ENCODE peak calls at places on chromosomes 7 and 10, in seven cellular contexts. I, G, T, F, D, X and M are unnamed samples.

GRCh38 chr10:79018591-79019011 is 50.2 kb upstream of the ZMIZ1 start:
- DNase-seq in I (peak), G (peak), T (no peak), F (no peak), D (peak), X (no peak), M (peak)

GRCh38 chr7:106346167-106346677 is 61.4 kb upstream of the NAMPT start:
- DNase-seq in I (no peak), G (peak), T (no peak), F (peak), D (no peak), X (no peak), M (no peak)

GRCh38 chr7:154794147-154794780 is 208.7 kb downstream of the PAXIP1 start:
- DNase-seq in I (peak), G (no peak), T (no peak), F (peak), D (no peak), X (no peak), M (no peak)

GRCh38 chr7:158933468-158934139 is 77.2 kb downstream of the DYNC2I1 start:
- DNase-seq in I (no peak), G (no peak), T (no peak), F (peak), D (no peak), X (no peak), M (no peak)

GRCh38 chr10:47044741-47045140 is 133.5 kb downstream of the PTPN20 start:
- DNase-seq in I (peak), G (no peak), T (no peak), F (no peak), D (no peak), X (no peak), M (no peak)

GRCh38 chr7:96670338-96671289 is 39.0 kb downstream of the SEM1 start:
- DNase-seq in I (no peak), G (no peak), T (no peak), F (no peak), D (no peak), X (no peak), M (no peak)

GRCh38 chr7:148670807-148671206 is 27.9 kb upstream of the CUL1 start:
- DNase-seq in I (no peak), G (no peak), T (no peak), F (no peak), D (no peak), X (no peak), M (no peak)

GRCh38 chr10:4034907-4035581 is 250.0 kb upstream of the KLF6 start:
- DNase-seq in I (no peak), G (peak), T (no peak), F (no peak), D (no peak), X (peak), M (no peak)

GRCh38 chr10:23344251-23344841 is at the start of gene C10orf67:
- DNase-seq in I (peak), G (peak), T (peak), F (peak), D (peak), X (peak), M (no peak)

GRCh38 chr7:86958380-86958779 is 101.1 kb downstream of the ELAPOR2 start:
- DNase-seq in I (no peak), G (no peak), T (no peak), F (peak), D (no peak), X (no peak), M (no peak)

GRCh38 chr7:25025218-25025671 is 45.3 kb upstream of the OSBPL3 start:
- DNase-seq in I (no peak), G (peak), T (no peak), F (peak), D (no peak), X (no peak), M (no peak)

GRCh38 chr10:102869290-102870198 is at the start of gene AS3MT:
- DNase-seq in I (peak), G (no peak), T (no peak), F (peak), D (no peak), X (no peak), M (no peak)

GRCh38 chr7:82036146-82036886 is 266.5 kb upstream of the HGF start:
- DNase-seq in I (no peak), G (peak), T (no peak), F (peak), D (no peak), X (no peak), M (no peak)

GRCh38 chr10:12675171-12675570 is 325.8 kb downstream of the CAMK1D start:
- DNase-seq in I (no peak), G (no peak), T (no peak), F (no peak), D (no peak), X (no peak), M (no peak)

GRCh38 chr7:64555046-64555445 is 7.8 kb downstream of the ZNF680 start:
- DNase-seq in I (no peak), G (no peak), T (no peak), F (no peak), D (no peak), X (no peak), M (no peak)

GRCh38 chr7:12028508-12028907 is 182.6 kb upstream of the TMEM106B start:
- DNase-seq in I (no peak), G (no peak), T (no peak), F (no peak), D (no peak), X (no peak), M (no peak)

GRCh38 chr7:26553128-26553527 is 261.5 kb downstream of the SNX10 start:
- DNase-seq in I (no peak), G (no peak), T (no peak), F (peak), D (no peak), X (no peak), M (no peak)

GRCh38 chr10:93995598-93996271 is 2.0 kb downstream of the PLCE1 start:
- DNase-seq in I (no peak), G (no peak), T (no peak), F (peak), D (no peak), X (no peak), M (no peak)

GRCh38 chr10:101649530-101650085 is 45.4 kb downstream of the FBXW4 start:
- DNase-seq in I (no peak), G (no peak), T (no peak), F (no peak), D (no peak), X (no peak), M (no peak)

GRCh38 chr7:74417419-74417971 is 36.2 kb upstream of the GTF2IRD1 start:
- DNase-seq in I (peak), G (peak), T (peak), F (peak), D (peak), X (peak), M (no peak)

GRCh38 chr7:17915796-17916195 is 24.5 kb downstream of the SNX13 start:
- DNase-seq in I (no peak), G (no peak), T (no peak), F (no peak), D (no peak), X (no peak), M (no peak)

GRCh38 chr10:124864421-124865193 is 63.0 kb downstream of the ABRAXAS2 start:
- DNase-seq in I (peak), G (no peak), T (no peak), F (peak), D (no peak), X (peak), M (no peak)

GRCh38 chr7:67690700-67691099 is 694.1 kb downstream of the TYW1 start:
- DNase-seq in I (no peak), G (no peak), T (no peak), F (no peak), D (no peak), X (no peak), M (no peak)

GRCh38 chr7:85041599-85042216 is 145.1 kb downstream of the SEMA3D start:
- DNase-seq in I (peak), G (peak), T (no peak), F (peak), D (peak), X (peak), M (no peak)

GRCh38 chr10:83957168-83957750 is 182.1 kb upstream of the GHITM start:
- DNase-seq in I (no peak), G (no peak), T (no peak), F (no peak), D (no peak), X (no peak), M (no peak)

GRCh38 chr7:105691692-105692564 is 110.6 kb upstream of the EFCAB10 start:
- DNase-seq in I (peak), G (peak), T (peak), F (peak), D (peak), X (peak), M (no peak)

GRCh38 chr7:115217373-115217772 is 295.5 kb downstream of the MDFIC start:
- DNase-seq in I (no peak), G (peak), T (no peak), F (peak), D (no peak), X (no peak), M (no peak)

GRCh38 chr10:85618841-85619240 is 747.8 kb downstream of the GRID1 start:
- DNase-seq in I (no peak), G (no peak), T (no peak), F (no peak), D (no peak), X (no peak), M (no peak)
- H3K27ac ChIP-seq in I (no peak), G (no peak), T (no peak), F (no peak), D (no peak), X (no peak), M (no peak)

GRCh38 chr10:117550599-117551321 is 8.2 kb downstream of the EMX2 start:
- DNase-seq in I (no peak), G (no peak), T (no peak), F (no peak), D (no peak), X (no peak), M (no peak)

GRCh38 chr10:117552759-117553158 is 10.2 kb downstream of the EMX2 start:
- DNase-seq in I (no peak), G (no peak), T (no peak), F (no peak), D (no peak), X (no peak), M (no peak)

GRCh38 chr10:117551322-117552155 is 9.0 kb downstream of the EMX2 start:
- DNase-seq in I (no peak), G (no peak), T (no peak), F (no peak), D (no peak), X (no peak), M (no peak)

GRCh38 chr10:117553171-117553814 is 10.7 kb downstream of the EMX2 start:
- DNase-seq in I (no peak), G (no peak), T (no peak), F (no peak), D (no peak), X (no peak), M (no peak)

DNA sequence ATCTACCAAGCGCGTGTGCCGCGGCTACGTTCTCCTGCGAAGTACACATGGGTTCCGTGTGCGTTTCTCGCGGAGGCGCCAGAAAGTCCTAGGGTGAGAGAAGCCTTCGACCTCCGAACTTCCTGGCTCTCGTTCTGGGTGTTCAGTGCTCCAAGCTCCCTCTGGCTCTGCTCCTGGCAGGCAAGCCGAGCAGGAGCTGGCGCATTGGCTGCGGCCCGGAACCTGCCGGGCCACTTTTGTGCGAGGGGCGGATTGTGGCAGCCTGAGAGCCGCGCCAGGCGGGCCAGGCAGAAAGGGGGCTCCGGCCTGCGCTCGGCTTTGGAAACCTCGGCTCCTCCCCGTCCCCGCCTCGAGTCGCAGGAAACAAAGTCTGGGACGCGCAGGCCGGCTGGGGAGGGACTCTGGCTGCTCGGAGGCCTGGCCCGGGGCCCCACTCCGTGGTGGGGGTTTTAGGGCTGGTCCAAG is 9.6 kb downstream of the EMX2 start:
- DNase-seq in I (no peak), G (no peak), T (no peak), F (peak), D (no peak), X (no peak), M (no peak)
- H3K4me3 ChIP-seq in I (no peak), G (no peak), T (no peak), F (no peak), D (peak), X (no peak), M (no peak)

GRCh38 chr7:44128721-44129582 is 5.6 kb upstream of the POLD2 start:
- DNase-seq in I (no peak), G (no peak), T (no peak), F (no peak), D (no peak), X (no peak), M (no peak)

GRCh38 chr7:44133295-44133694 is 7.8 kb downstream of the MYL7 start:
- DNase-seq in I (no peak), G (no peak), T (no peak), F (no peak), D (no peak), X (no peak), M (no peak)

GRCh38 chr7:44132039-44132438 is 8.7 kb upstream of the POLD2 start:
- DNase-seq in I (no peak), G (no peak), T (no peak), F (no peak), D (no peak), X (no peak), M (no peak)

GRCh38 chr7:44134943-44135628 is 6.0 kb downstream of the MYL7 start:
- DNase-seq in I (no peak), G (no peak), T (no peak), F (no peak), D (no peak), X (no peak), M (no peak)

DNA sequence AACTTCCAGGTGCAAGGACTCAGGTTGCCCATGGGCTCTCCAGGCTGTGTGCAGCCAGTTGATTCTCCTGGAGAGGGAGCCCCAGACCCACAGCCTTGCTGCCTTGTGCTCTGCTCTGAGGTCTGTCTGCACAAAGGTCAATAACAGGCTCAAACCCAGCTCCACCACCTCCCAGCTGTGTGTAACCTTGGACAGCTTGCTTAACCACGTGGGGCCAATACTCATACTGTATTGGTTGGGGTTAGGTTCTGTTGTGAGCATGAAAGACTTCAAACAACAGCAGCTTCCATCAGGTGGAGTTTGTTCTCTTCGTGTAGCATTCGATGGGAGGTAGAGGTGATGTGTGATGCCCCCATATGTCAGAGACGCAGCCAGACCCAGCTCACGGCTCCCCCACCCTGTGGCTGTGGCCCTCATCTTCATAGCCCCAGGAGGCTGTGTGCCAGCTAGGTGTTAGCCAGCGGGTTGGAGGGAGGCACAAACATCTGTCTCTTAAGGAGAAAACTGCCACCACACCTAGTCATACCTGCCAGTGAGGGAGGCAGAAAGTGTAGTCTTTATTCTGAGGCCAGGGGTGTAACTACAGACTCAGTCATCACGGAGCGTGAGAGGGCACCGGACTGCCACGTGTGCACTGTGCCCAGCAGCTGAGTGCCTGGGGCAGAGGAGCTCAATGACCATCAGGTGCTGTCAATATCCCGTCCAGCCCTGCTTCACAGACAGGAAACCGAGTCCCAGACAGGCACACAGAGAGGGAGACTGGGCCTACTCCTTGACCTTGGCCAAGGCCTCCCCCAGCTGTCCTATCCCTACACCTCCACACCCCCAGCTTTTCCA is 8.0 kb upstream of the POLD2 start:
- DNase-seq in I (no peak), G (peak), T (no peak), F (peak), D (no peak), X (no peak), M (no peak)
- TF ChIP-seq CTCF in I (no peak), G (peak), T (no peak), F (peak), D (no peak), X (no peak), M (no peak)

GRCh38 chr10:73232887-73233286 is 14.2 kb downstream of the DNAJC9 start:
- DNase-seq in I (no peak), G (no peak), T (no peak), F (peak), D (no peak), X (no peak), M (no peak)

GRCh38 chr10:73229567-73229966 is 17.5 kb downstream of the DNAJC9 start:
- DNase-seq in I (no peak), G (no peak), T (no peak), F (no peak), D (no peak), X (no peak), M (no peak)

GRCh38 chr10:73238990-73239566 is 8.0 kb downstream of the DNAJC9 start:
- DNase-seq in I (no peak), G (no peak), T (no peak), F (no peak), D (no peak), X (no peak), M (no peak)

GRCh38 chr10:73234695-73235094 is 12.4 kb downstream of the DNAJC9 start:
- DNase-seq in I (no peak), G (no peak), T (no peak), F (no peak), D (no peak), X (no peak), M (no peak)

DNA sequence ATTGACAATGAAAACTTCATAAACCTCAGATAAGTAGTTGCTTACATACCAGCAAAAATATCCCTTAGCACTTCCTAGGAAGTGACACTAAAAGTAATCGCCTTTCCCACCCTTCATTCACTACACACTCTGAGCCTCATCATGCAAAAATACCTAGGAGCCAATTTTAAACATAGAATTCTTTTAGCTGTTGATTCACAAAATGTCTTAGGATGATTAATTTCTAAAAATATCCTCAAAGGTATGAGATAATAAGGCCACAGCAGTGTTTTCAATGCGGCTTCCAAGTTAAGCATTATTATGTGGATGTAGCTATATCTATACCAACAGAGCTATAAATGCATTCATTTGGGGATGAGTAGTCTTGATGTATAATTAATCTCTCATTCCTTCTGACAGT is 13.2 kb downstream of the DNAJC9 start:
- DNase-seq in I (no peak), G (no peak), T (no peak), F (no peak), D (no peak), X (no peak), M (no peak)
- H3K27ac ChIP-seq in I (no peak), G (no peak), T (no peak), F (no peak), D (no peak), X (peak), M (no peak)

GRCh38 chr10:86535057-86535882 is 13.7 kb upstream of the WAPL start:
- DNase-seq in I (peak), G (peak), T (no peak), F (peak), D (peak), X (peak), M (peak)
- H3K4me3 ChIP-seq in I (peak), G (peak), T (no peak), F (peak), D (peak), X (peak), M (peak)

GRCh38 chr10:73818402-73818801 is 7.0 kb upstream of the NDST2 start:
- DNase-seq in I (no peak), G (no peak), T (no peak), F (no peak), D (no peak), X (no peak), M (no peak)

GRCh38 chr10:73816917-73817729 is 5.7 kb upstream of the NDST2 start:
- DNase-seq in I (no peak), G (no peak), T (no peak), F (no peak), D (no peak), X (no peak), M (no peak)

GRCh38 chr10:73819025-73819424 is 7.6 kb upstream of the NDST2 start:
- DNase-seq in I (no peak), G (no peak), T (no peak), F (no peak), D (no peak), X (no peak), M (no peak)

GRCh38 chr10:73817826-73818225 is 6.4 kb upstream of the NDST2 start:
- DNase-seq in I (no peak), G (no peak), T (no peak), F (no peak), D (no peak), X (no peak), M (no peak)

GRCh38 chr10:73819513-73820093 is 8.2 kb upstream of the NDST2 start:
- DNase-seq in I (peak), G (no peak), T (no peak), F (peak), D (no peak), X (peak), M (no peak)
- TF ChIP-seq CTCF in I (no peak), G (peak), T (no peak), F (peak), D (no peak), X (no peak), M (no peak)

GRCh38 chr7:138796038-138796580 is 1.7 kb upstream of the TMEM213 start:
- DNase-seq in I (no peak), G (no peak), T (no peak), F (no peak), D (no peak), X (no peak), M (no peak)
- H3K27ac ChIP-seq in I (no peak), G (no peak), T (no peak), F (no peak), D (no peak), X (no peak), M (no peak)

DNA sequence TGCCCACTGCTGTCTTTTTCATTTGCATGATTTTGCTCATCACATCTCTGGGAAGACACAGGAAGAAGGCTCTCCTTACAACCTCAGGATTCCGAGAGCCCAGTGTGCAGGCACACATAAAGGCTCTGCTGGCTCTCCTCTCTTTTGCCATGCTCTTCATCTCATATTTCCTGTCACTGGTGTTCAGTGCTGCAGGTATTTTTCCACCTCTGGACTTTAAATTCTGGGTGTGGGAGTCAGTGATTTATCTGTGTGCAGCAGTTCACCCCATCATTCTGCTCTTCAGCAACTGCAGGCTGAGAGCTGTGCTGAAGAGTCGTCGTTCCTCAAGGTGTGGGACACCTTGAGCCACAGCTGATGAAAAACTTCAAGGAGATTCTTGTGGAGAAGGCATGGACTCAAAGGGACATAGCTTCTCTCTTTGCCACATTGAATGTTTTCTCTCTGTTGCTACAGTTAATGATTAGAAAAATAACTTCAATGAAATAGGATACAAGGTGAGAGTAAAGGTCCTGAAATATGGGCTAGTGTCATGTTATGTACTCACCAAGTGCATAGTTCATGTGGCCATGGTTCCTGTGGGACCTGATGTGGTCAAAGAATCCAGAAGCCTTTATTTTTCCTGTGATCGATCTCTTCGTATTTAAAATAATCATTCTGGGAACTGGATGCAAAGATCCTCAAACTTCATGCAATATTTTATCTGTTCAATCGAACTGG is 970 bp downstream of the TAS2R60 start:
- DNase-seq in I (no peak), G (no peak), T (no peak), F (no peak), D (no peak), X (no peak), M (no peak)
- H3K4me3 ChIP-seq in I (no peak), G (no peak), T (no peak), F (no peak), D (no peak), X (no peak), M (no peak)